ENCODE peak calls at places on chromosomes 5 and 9, in nine cellular contexts. One of them, this sample, is unnamed.

GRCh38 chr5:94969174-94969573 is 315.7 kb downstream of the MCTP1 start:
- DNase-seq in PC-3: peak; percentile 51
- DNase-seq in HCT116: peak; percentile 28
- DNase-seq in SK-N-SH: no peak
- DNase-seq in GM23248: peak; percentile 36
- DNase-seq in GM23338: peak; percentile 13
- DNase-seq in hepatocyte: peak; percentile 8
- DNase-seq in OCI-LY7: peak; percentile 5
- DNase-seq in MM.1S: peak; percentile 10
- DNase-seq in this sample: peak; percentile 29

GRCh38 chr5:96297290-96297689 is 135.8 kb downstream of the PCSK1 start:
- DNase-seq in PC-3: no peak
- DNase-seq in OCI-LY7: no peak
- DNase-seq in MM.1S: no peak
- DNase-seq in hepatocyte: peak; percentile 66
- DNase-seq in HCT116: no peak
- DNase-seq in SK-N-SH: peak; percentile 30
- DNase-seq in GM23338: no peak
- DNase-seq in GM23248: peak; percentile 94
- DNase-seq in this sample: no peak

GRCh38 chr9:1050125-1050895 is at the start of gene DMRT2:
- DNase-seq in OCI-LY7: peak; percentile 93
- DNase-seq in PC-3: no peak
- DNase-seq in GM23248: peak; percentile 16
- DNase-seq in MM.1S: peak; percentile 97
- DNase-seq in hepatocyte: no peak
- DNase-seq in HCT116: peak; percentile 0
- DNase-seq in SK-N-SH: peak; percentile 86
- DNase-seq in GM23338: peak; percentile 98
- DNase-seq in this sample: no peak

GRCh38 chr5:114658179-114658578 is 296.3 kb downstream of the KCNN2 start:
- DNase-seq in MM.1S: no peak
- DNase-seq in PC-3: no peak
- DNase-seq in GM23248: no peak
- DNase-seq in SK-N-SH: no peak
- DNase-seq in hepatocyte: peak; percentile 62
- DNase-seq in HCT116: no peak
- DNase-seq in GM23338: no peak
- DNase-seq in OCI-LY7: no peak
- DNase-seq in this sample: no peak

GRCh38 chr5:107719207-107719606 is 48.5 kb upstream of the EFNA5 start:
- DNase-seq in PC-3: no peak
- DNase-seq in GM23248: no peak
- DNase-seq in HCT116: no peak
- DNase-seq in MM.1S: no peak
- DNase-seq in OCI-LY7: no peak
- DNase-seq in hepatocyte: no peak
- DNase-seq in GM23338: no peak
- DNase-seq in SK-N-SH: no peak
- DNase-seq in this sample: no peak

GRCh38 chr5:176400382-176401156 is 12.0 kb downstream of the HIGD2A start:
- DNase-seq in hepatocyte: peak; percentile 68
- DNase-seq in GM23338: no peak
- DNase-seq in OCI-LY7: no peak
- DNase-seq in GM23248: no peak
- DNase-seq in PC-3: peak; percentile 56
- DNase-seq in HCT116: no peak
- DNase-seq in MM.1S: no peak
- DNase-seq in SK-N-SH: no peak
- DNase-seq in this sample: no peak

GRCh38 chr5:64210866-64211265 is 45.2 kb downstream of the RNF180 start:
- DNase-seq in OCI-LY7: no peak
- DNase-seq in PC-3: peak; percentile 87
- DNase-seq in GM23338: peak; percentile 57
- DNase-seq in GM23248: peak; percentile 91
- DNase-seq in hepatocyte: peak; percentile 14
- DNase-seq in HCT116: no peak
- DNase-seq in MM.1S: no peak
- DNase-seq in SK-N-SH: no peak
- DNase-seq in this sample: no peak

GRCh38 chr5:17178316-17178715 is 39.1 kb upstream of the BASP1 start:
- DNase-seq in GM23248: no peak
- DNase-seq in PC-3: no peak
- DNase-seq in MM.1S: no peak
- DNase-seq in HCT116: no peak
- DNase-seq in GM23338: no peak
- DNase-seq in OCI-LY7: no peak
- DNase-seq in hepatocyte: no peak
- DNase-seq in SK-N-SH: no peak
- DNase-seq in this sample: no peak

GRCh38 chr9:136530472-136531089 is 15.3 kb downstream of the NOTCH1 start:
- DNase-seq in MM.1S: no peak
- DNase-seq in HCT116: no peak
- DNase-seq in OCI-LY7: no peak
- DNase-seq in GM23338: no peak
- DNase-seq in GM23248: no peak
- DNase-seq in hepatocyte: no peak
- DNase-seq in PC-3: no peak
- DNase-seq in SK-N-SH: no peak
- DNase-seq in this sample: no peak
- H3K4me1 ChIP-seq in MM.1S: no peaks in the 10 kb centered on the region
- H3K4me1 ChIP-seq in HCT116: peaks cover 41% of the 10 kb centered on the region
- H3K4me1 ChIP-seq in OCI-LY7: peaks cover 31% of the 10 kb centered on the region
- H3K4me1 ChIP-seq in GM23338: peaks cover 10% of the 10 kb centered on the region
- H3K4me1 ChIP-seq in GM23248: no peaks in the 10 kb centered on the region
- H3K4me1 ChIP-seq in hepatocyte: peaks cover 14% of the 10 kb centered on the region
- H3K4me1 ChIP-seq in PC-3: no peaks in the 10 kb centered on the region
- H3K4me1 ChIP-seq in SK-N-SH: peaks cover 11% of the 10 kb centered on the region
- H3K4me1 ChIP-seq in this sample: peaks cover 57% of the 10 kb centered on the region

DNA sequence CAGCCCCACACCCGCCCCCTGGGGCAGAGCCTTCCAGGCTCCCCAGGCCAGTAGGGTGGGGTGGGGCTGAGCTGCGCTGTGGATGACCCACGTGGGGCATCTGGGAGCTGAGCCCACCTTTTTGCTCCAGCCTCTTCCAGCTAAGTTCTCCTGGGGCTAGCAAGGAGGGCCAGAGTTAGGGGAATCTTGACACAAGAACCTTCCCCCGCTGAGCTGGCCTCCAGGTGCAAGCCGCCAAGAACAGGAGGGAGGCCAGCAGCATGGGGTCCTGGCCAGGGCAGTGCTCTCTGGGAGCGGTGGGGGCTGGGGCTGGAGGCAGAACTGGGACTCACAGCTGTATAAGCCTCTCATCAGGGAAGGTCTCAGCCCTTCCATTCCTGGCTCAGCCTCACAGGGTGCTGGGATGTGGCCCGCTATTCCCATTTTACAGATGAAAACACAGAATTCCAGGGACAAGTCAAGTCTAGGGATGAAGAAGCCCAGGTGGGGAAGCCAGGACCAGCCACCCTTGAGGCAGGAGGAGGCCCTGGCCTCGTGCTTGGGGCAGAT is 21.5 kb downstream of the SARDH start:
- DNase-seq in hepatocyte: no peak
- DNase-seq in GM23248: no peak
- DNase-seq in GM23338: no peak
- DNase-seq in SK-N-SH: no peak
- DNase-seq in OCI-LY7: no peak
- DNase-seq in PC-3: no peak
- DNase-seq in MM.1S: no peak
- DNase-seq in HCT116: no peak
- DNase-seq in this sample: no peak
- TF ChIP-seq EZH2phosphoT487 in hepatocyte: no peak
- TF ChIP-seq EZH2phosphoT487 in GM23248: no peak
- TF ChIP-seq EZH2phosphoT487 in GM23338: no peak
- TF ChIP-seq EZH2phosphoT487 in SK-N-SH: no peak
- TF ChIP-seq EZH2phosphoT487 in OCI-LY7: no peak
- TF ChIP-seq EZH2phosphoT487 in PC-3: no peak
- TF ChIP-seq EZH2phosphoT487 in MM.1S: no peak
- TF ChIP-seq EZH2phosphoT487 in HCT116: no peak
- TF ChIP-seq EZH2phosphoT487 in this sample: no peak

GRCh38 chr9:126374366-126374781 is 47.7 kb downstream of the MVB12B start:
- DNase-seq in HCT116: no peak
- DNase-seq in MM.1S: no peak
- DNase-seq in PC-3: no peak
- DNase-seq in GM23248: no peak
- DNase-seq in SK-N-SH: no peak
- DNase-seq in OCI-LY7: no peak
- DNase-seq in GM23338: no peak
- DNase-seq in hepatocyte: no peak
- DNase-seq in this sample: no peak

GRCh38 chr9:126375386-126375785 is 48.8 kb downstream of the MVB12B start:
- DNase-seq in MM.1S: no peak
- DNase-seq in GM23338: peak; percentile 38
- DNase-seq in OCI-LY7: no peak
- DNase-seq in PC-3: peak; percentile 46
- DNase-seq in HCT116: no peak
- DNase-seq in GM23248: peak; percentile 76
- DNase-seq in hepatocyte: peak; percentile 39
- DNase-seq in SK-N-SH: peak; percentile 49
- DNase-seq in this sample: peak; percentile 35

GRCh38 chr9:126371007-126371870 is 44.6 kb downstream of the MVB12B start:
- DNase-seq in HCT116: no peak
- DNase-seq in GM23248: no peak
- DNase-seq in MM.1S: no peak
- DNase-seq in GM23338: peak; percentile 59
- DNase-seq in OCI-LY7: no peak
- DNase-seq in PC-3: no peak
- DNase-seq in SK-N-SH: no peak
- DNase-seq in hepatocyte: no peak
- DNase-seq in this sample: no peak

GRCh38 chr9:126373241-126373640 is 46.6 kb downstream of the MVB12B start:
- DNase-seq in SK-N-SH: no peak
- DNase-seq in OCI-LY7: no peak
- DNase-seq in hepatocyte: no peak
- DNase-seq in MM.1S: no peak
- DNase-seq in GM23248: peak; percentile 62
- DNase-seq in GM23338: no peak
- DNase-seq in HCT116: no peak
- DNase-seq in PC-3: peak; percentile 62
- DNase-seq in this sample: no peak

DNA sequence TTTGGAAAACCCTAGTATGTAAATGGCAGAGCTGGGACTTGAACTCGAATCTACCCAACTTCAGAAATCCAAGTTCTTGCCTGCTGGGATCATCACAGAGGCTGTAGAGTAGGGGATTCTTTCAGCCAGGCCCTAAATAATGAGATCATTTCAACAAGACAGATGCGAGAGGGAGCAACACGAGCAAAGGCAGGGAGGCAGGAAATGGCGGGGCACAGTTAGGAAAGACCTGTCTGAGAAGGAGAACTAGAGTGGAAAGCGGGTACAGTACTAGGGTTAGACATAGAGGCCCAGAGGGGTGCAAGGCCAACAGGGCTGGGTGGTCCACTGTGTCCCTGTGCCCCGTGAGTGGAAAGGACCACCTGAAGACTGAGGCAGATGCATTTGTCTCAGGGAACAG is 46.1 kb downstream of the MVB12B start:
- DNase-seq in SK-N-SH: no peak
- DNase-seq in GM23338: no peak
- DNase-seq in PC-3: no peak
- DNase-seq in GM23248: no peak
- DNase-seq in HCT116: no peak
- DNase-seq in OCI-LY7: no peak
- DNase-seq in MM.1S: no peak
- DNase-seq in hepatocyte: no peak
- DNase-seq in this sample: no peak
- H3K4me1 ChIP-seq in SK-N-SH: peaks cover 16% of the 10 kb centered on the region
- H3K4me1 ChIP-seq in GM23338: peaks cover 24% of the 10 kb centered on the region
- H3K4me1 ChIP-seq in PC-3: peaks cover 61% of the 10 kb centered on the region
- H3K4me1 ChIP-seq in GM23248: peaks cover 30% of the 10 kb centered on the region
- H3K4me1 ChIP-seq in HCT116: no peaks in the 10 kb centered on the region
- H3K4me1 ChIP-seq in OCI-LY7: no peaks in the 10 kb centered on the region
- H3K4me1 ChIP-seq in MM.1S: peaks cover 5% of the 10 kb centered on the region
- H3K4me1 ChIP-seq in hepatocyte: peaks cover 29% of the 10 kb centered on the region
- H3K4me1 ChIP-seq in this sample: peaks cover 45% of the 10 kb centered on the region

DNA sequence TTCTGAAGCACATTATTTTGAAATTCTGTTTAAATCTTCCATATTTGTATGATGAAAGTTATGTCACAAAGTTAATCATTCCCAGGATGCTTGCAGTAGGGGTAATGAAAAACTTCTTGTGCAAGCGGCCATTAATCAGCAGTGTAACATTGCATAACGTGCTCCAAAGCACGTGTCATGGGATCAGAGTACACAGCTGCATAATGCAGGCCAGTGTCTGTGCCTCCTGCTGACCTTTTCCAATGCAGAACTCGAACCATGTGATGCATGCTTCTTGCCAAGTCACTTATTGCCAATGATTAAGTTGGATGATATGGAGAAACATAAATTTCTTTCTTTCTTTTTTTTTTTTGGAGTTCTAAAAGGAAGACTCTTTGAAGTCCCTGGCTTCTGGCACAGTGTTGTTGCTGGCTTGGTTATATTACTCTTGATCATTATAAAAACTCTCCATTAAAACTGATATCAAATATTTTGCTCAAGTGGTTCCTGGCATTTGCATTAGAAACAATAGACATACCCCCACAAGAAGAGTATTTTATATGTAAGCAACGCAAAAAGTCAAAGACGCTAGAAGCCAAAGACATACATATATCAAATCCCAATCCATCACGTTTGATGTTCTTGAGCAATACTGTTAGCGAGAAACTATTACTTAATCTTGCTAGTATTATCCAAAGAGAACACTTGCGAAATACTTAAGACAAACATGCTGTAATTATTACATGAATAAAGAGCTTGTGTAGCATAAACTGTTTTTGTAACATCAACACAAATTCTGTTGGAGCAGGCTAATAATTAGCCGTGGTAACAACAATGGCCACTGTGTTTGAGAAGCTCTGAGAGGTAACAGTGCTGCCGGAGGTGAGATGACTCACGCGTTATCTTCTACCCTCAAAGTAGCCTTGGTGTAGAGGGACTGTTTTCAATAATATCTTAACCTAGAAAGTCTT is 164.2 kb downstream of the AUH start:
- DNase-seq in PC-3: peak; percentile 68
- DNase-seq in MM.1S: no peak
- DNase-seq in GM23248: peak; percentile 95
- DNase-seq in SK-N-SH: no peak
- DNase-seq in HCT116: peak; percentile 85
- DNase-seq in OCI-LY7: no peak
- DNase-seq in hepatocyte: peak; percentile 90
- DNase-seq in GM23338: peak; percentile 19
- DNase-seq in this sample: no peak
- TF ChIP-seq EZH2phosphoT487 in PC-3: no peak
- TF ChIP-seq EZH2phosphoT487 in MM.1S: no peak
- TF ChIP-seq EZH2phosphoT487 in GM23248: no peak
- TF ChIP-seq EZH2phosphoT487 in SK-N-SH: no peak
- TF ChIP-seq EZH2phosphoT487 in HCT116: no peak
- TF ChIP-seq EZH2phosphoT487 in OCI-LY7: no peak
- TF ChIP-seq EZH2phosphoT487 in hepatocyte: no peak
- TF ChIP-seq EZH2phosphoT487 in GM23338: no peak
- TF ChIP-seq EZH2phosphoT487 in this sample: no peak

GRCh38 chr9:127829205-127829935 is 25.1 kb downstream of the ENG start:
- DNase-seq in SK-N-SH: no peak
- DNase-seq in MM.1S: no peak
- DNase-seq in PC-3: no peak
- DNase-seq in GM23248: no peak
- DNase-seq in OCI-LY7: no peak
- DNase-seq in HCT116: no peak
- DNase-seq in hepatocyte: no peak
- DNase-seq in GM23338: no peak
- DNase-seq in this sample: no peak
- H3K4me1 ChIP-seq in SK-N-SH: peaks cover 4% of the 10 kb centered on the region
- H3K4me1 ChIP-seq in MM.1S: no peaks in the 10 kb centered on the region
- H3K4me1 ChIP-seq in PC-3: peaks cover 3% of the 10 kb centered on the region
- H3K4me1 ChIP-seq in GM23248: peaks cover 31% of the 10 kb centered on the region
- H3K4me1 ChIP-seq in OCI-LY7: no peaks in the 10 kb centered on the region
- H3K4me1 ChIP-seq in HCT116: peaks cover 17% of the 10 kb centered on the region
- H3K4me1 ChIP-seq in hepatocyte: peaks cover 9% of the 10 kb centered on the region
- H3K4me1 ChIP-seq in GM23338: peaks cover 8% of the 10 kb centered on the region
- H3K4me1 ChIP-seq in this sample: peaks cover 4% of the 10 kb centered on the region

This sample was measured in neural progenitor cell.